ENCODE peak calls at places on chromosomes 12 and 14, in nine cellular contexts. A, Z, R, F, L, G, S, J and B are unnamed samples.

GRCh38 chr14:36579573-36580140 is 2.8 kb downstream of the NKX2-8 start:
- DNase-seq in F (no peak), J (no peak), R (no peak), S (no peak), L (no peak), A (no peak), G (no peak), Z (no peak), B (peak)

GRCh38 chr14:72236629-72237028 is 304.4 kb downstream of the RGS6 start:
- DNase-seq in G (no peak), Z (no peak), L (no peak), F (no peak), R (no peak), J (no peak), A (no peak), S (no peak), B (no peak)

GRCh38 chr12:115306380-115306779 is 622.4 kb upstream of the TBX3 start:
- DNase-seq in A (no peak), J (no peak), Z (no peak), S (no peak), L (no peak), G (no peak), R (no peak), F (no peak), B (no peak)

GRCh38 chr12:26156996-26157395 is 32.2 kb upstream of the BHLHE41 start:
- DNase-seq in G (no peak), R (no peak), S (no peak), F (no peak), A (no peak), J (no peak), L (no peak), Z (no peak), B (no peak)

GRCh38 chr12:124356221-124356620 is 61.3 kb downstream of the RFLNA start:
- DNase-seq in S (no peak), J (no peak), L (no peak), F (no peak), A (no peak), R (no peak), Z (no peak), G (no peak), B (no peak)

GRCh38 chr12:106138279-106138645 is 492 bp downstream of the NUAK1 start:
- DNase-seq in G (no peak), F (no peak), A (no peak), R (no peak), L (no peak), Z (no peak), J (no peak), S (no peak), B (no peak)

GRCh38 chr12:123532808-123533649 is 490 bp downstream of the RILPL1 start:
- DNase-seq in F (no peak), S (peak), R (peak), L (peak), Z (no peak), A (no peak), G (no peak), J (peak), B (no peak)

GRCh38 chr12:81300454-81300853 is 222.6 kb downstream of the ACSS3 start:
- DNase-seq in J (no peak), S (no peak), R (no peak), F (no peak), G (no peak), A (no peak), Z (no peak), L (no peak), B (no peak)

GRCh38 chr14:98503086-98503815 is 768.7 kb downstream of the BCL11B start:
- DNase-seq in L (no peak), S (no peak), F (no peak), R (no peak), A (no peak), G (no peak), J (no peak), Z (no peak), B (no peak)

GRCh38 chr12:130335517-130336392 is 1.9 kb upstream of the PIWIL1 start:
- DNase-seq in F (no peak), R (no peak), Z (peak), L (no peak), A (no peak), G (no peak), J (peak), S (no peak), B (peak)

GRCh38 chr12:11727133-11727664 is 77.7 kb downstream of the ETV6 start:
- DNase-seq in A (no peak), S (peak), R (no peak), F (no peak), J (no peak), G (no peak), Z (no peak), L (no peak), B (no peak)

GRCh38 chr14:77157716-77158115 is 16.1 kb upstream of the ZDHHC22 start:
- DNase-seq in S (no peak), G (no peak), R (no peak), J (no peak), F (no peak), A (no peak), Z (no peak), L (no peak), B (no peak)

GRCh38 chr12:15735837-15736615 is 53.2 kb downstream of the EPS8 start:
- DNase-seq in F (no peak), Z (no peak), S (no peak), G (no peak), L (no peak), J (no peak), R (no peak), A (no peak), B (no peak)

GRCh38 chr12:113152835-113153814 is 3.6 kb downstream of the CFAP73 start:
- DNase-seq in J (peak), R (peak), L (peak), G (peak), A (peak), F (no peak), S (peak), Z (peak), B (peak)

GRCh38 chr14:55814873-55815272 is 234.9 kb downstream of the KTN1 start:
- DNase-seq in J (peak), S (no peak), A (no peak), F (no peak), L (no peak), G (no peak), R (no peak), Z (no peak), B (no peak)

GRCh38 chr12:65330341-65330740 is 51.9 kb downstream of the MSRB3 start:
- DNase-seq in Z (no peak), G (no peak), S (no peak), F (no peak), R (no peak), J (peak), A (no peak), L (no peak), B (no peak)

GRCh38 chr14:92401561-92401960 is 78.6 kb downstream of the SLC24A4 start:
- DNase-seq in J (no peak), G (no peak), L (no peak), A (no peak), R (no peak), F (no peak), Z (no peak), S (no peak), B (no peak)

GRCh38 chr14:104116544-104117340 is 21.6 kb upstream of the KIF26A start:
- DNase-seq in R (peak), J (peak), Z (no peak), L (no peak), S (peak), F (no peak), G (no peak), A (peak), B (no peak)

GRCh38 chr14:103889313-103890051 is 38.8 kb upstream of the TDRD9 start:
- DNase-seq in G (no peak), L (no peak), F (no peak), Z (no peak), J (peak), A (peak), R (no peak), S (no peak), B (no peak)

GRCh38 chr12:95416111-95416636 is 57.8 kb upstream of the METAP2 start:
- DNase-seq in Z (no peak), A (no peak), R (no peak), L (no peak), S (no peak), G (no peak), F (no peak), J (no peak), B (no peak)